ENCODE peak calls at places on chromosomes 6 and 20, in seven cellular contexts. W is A549, S is Peyer's patch, Y is heart left ventricle, H is spleen, B is ovary, Q is uterus. R is an unnamed sample.

GRCh38 chr20:37558779-37559178 is 31.1 kb upstream of the BLCAP start:
- DNase-seq in S (peak), W (no peak), H (no peak), Q (no peak), Y (no peak), B (no peak), R (peak)

GRCh38 chr6:30884521-30885480 is 482 bp downstream of the DDR1 start:
- DNase-seq in W (peak), B (peak), Q (peak), S (peak), H (peak), Y (peak), R (peak)

GRCh38 chr6:89313006-89313405 is 2.1 kb downstream of the GABRR2 start:
- DNase-seq in B (no peak), H (no peak), S (no peak), Q (no peak), W (no peak), Y (no peak), R (peak)

GRCh38 chr6:135334169-135334568 is 153.1 kb downstream of the MYB start:
- DNase-seq in W (no peak), Q (no peak), S (no peak), H (no peak), B (no peak), Y (no peak), R (no peak)

GRCh38 chr20:38109025-38109541 is 56.0 kb downstream of the TGM2 start:
- DNase-seq in H (no peak), Q (peak), W (no peak), Y (peak), B (no peak), S (peak), R (no peak)

GRCh38 chr6:16684896-16685554 is 76.2 kb downstream of the ATXN1 start:
- DNase-seq in W (no peak), Y (no peak), B (no peak), S (no peak), Q (no peak), H (no peak), R (no peak)

GRCh38 chr6:7146079-7146828 is 38.5 kb downstream of the RREB1 start:
- DNase-seq in H (peak), W (no peak), B (no peak), Y (peak), S (peak), Q (peak), R (peak)

GRCh38 chr6:12490904-12491571 is 200.9 kb downstream of the EDN1 start:
- DNase-seq in Y (no peak), H (no peak), B (no peak), Q (no peak), W (no peak), S (no peak), R (peak)

GRCh38 chr20:36543187-36544133 is 2.1 kb downstream of the MYL9 start:
- DNase-seq in H (peak), W (no peak), Y (peak), B (peak), Q (peak), S (peak), R (peak)

GRCh38 chr6:167141667-167142432 is 15.9 kb downstream of the GPR31 start:
- DNase-seq in H (peak), Y (peak), W (peak), Q (peak), S (peak), B (peak), R (peak)

GRCh38 chr20:6632187-6632586 is 135.3 kb upstream of the BMP2 start:
- DNase-seq in H (no peak), Q (no peak), W (no peak), S (peak), Y (no peak), B (no peak), R (peak)

GRCh38 chr6:138465007-138465645 is 34.2 kb downstream of the NHSL1 start:
- DNase-seq in Y (no peak), B (no peak), Q (no peak), H (no peak), S (peak), W (peak), R (no peak)

GRCh38 chr20:38286586-38287502 is 17.1 kb upstream of the BPI start:
- DNase-seq in W (no peak), Q (no peak), H (no peak), B (peak), S (no peak), Y (peak), R (peak)

GRCh38 chr6:17968081-17968518 is 19.3 kb downstream of the KIF13A start:
- DNase-seq in W (no peak), Y (no peak), B (no peak), Q (no peak), S (no peak), H (no peak), R (no peak)

GRCh38 chr6:164749126-164749758 is 560.2 kb downstream of the C6orf118 start:
- DNase-seq in H (no peak), S (no peak), W (no peak), Q (peak), B (no peak), Y (no peak), R (peak)

GRCh38 chr6:43636312-43636667 is 650 bp downstream of the MAD2L1BP start:
- DNase-seq in Q (no peak), W (no peak), S (no peak), Y (no peak), B (no peak), H (no peak), R (no peak)

GRCh38 chr20:1330075-1330830 is 1.3 kb upstream of the SDCBP2 start:
- DNase-seq in Q (peak), H (peak), Y (peak), W (no peak), S (peak), B (no peak), R (peak)

GRCh38 chr6:133241088-133241900 is at the start of gene EYA4:
- DNase-seq in Y (peak), H (peak), S (no peak), B (peak), Q (no peak), W (peak), R (no peak)

GRCh38 chr20:41969656-41970055 is 351.5 kb upstream of the CHD6 start:
- DNase-seq in Q (no peak), B (no peak), W (no peak), H (peak), Y (no peak), S (no peak), R (peak)

GRCh38 chr6:145886228-145886956 is 71.8 kb upstream of the FBXO30 start:
- DNase-seq in W (no peak), Q (no peak), H (no peak), B (no peak), S (no peak), Y (no peak), R (no peak)

GRCh38 chr20:37524859-37525708 is 2.6 kb downstream of the BLCAP start:
- DNase-seq in B (no peak), W (no peak), H (peak), Y (no peak), Q (no peak), S (peak), R (no peak)

GRCh38 chr20:51586005-51586440 is 43.5 kb upstream of the NFATC2 start:
- DNase-seq in H (no peak), Y (no peak), W (peak), B (no peak), Q (no peak), S (no peak), R (no peak)

GRCh38 chr6:37048851-37049734 is 43.6 kb downstream of the FGD2 start:
- DNase-seq in H (peak), Y (no peak), Q (peak), W (no peak), B (peak), S (peak), R (no peak)

GRCh38 chr6:54992789-54993188 is 146.2 kb downstream of the FAM83B start:
- DNase-seq in H (no peak), Q (no peak), Y (no peak), B (no peak), S (no peak), W (no peak), R (no peak)

GRCh38 chr6:41836660-41837052 is 49.2 kb downstream of the TOMM6 start:
- DNase-seq in Y (no peak), H (no peak), B (no peak), W (no peak), Q (no peak), S (no peak), R (no peak)

GRCh38 chr6:12293234-12293930 is 3.2 kb downstream of the EDN1 start:
- DNase-seq in S (peak), H (no peak), Q (no peak), W (no peak), Y (no peak), B (no peak), R (no peak)

GRCh38 chr6:51675551-51676275 is 411.7 kb downstream of the PKHD1 start:
- DNase-seq in S (no peak), Y (no peak), B (no peak), W (no peak), H (no peak), Q (no peak), R (no peak)

GRCh38 chr6:158010591-158011477 is 29.2 kb downstream of the SYNJ2 start:
- DNase-seq in Q (no peak), S (peak), H (peak), Y (no peak), W (no peak), B (peak), R (no peak)

DNA sequence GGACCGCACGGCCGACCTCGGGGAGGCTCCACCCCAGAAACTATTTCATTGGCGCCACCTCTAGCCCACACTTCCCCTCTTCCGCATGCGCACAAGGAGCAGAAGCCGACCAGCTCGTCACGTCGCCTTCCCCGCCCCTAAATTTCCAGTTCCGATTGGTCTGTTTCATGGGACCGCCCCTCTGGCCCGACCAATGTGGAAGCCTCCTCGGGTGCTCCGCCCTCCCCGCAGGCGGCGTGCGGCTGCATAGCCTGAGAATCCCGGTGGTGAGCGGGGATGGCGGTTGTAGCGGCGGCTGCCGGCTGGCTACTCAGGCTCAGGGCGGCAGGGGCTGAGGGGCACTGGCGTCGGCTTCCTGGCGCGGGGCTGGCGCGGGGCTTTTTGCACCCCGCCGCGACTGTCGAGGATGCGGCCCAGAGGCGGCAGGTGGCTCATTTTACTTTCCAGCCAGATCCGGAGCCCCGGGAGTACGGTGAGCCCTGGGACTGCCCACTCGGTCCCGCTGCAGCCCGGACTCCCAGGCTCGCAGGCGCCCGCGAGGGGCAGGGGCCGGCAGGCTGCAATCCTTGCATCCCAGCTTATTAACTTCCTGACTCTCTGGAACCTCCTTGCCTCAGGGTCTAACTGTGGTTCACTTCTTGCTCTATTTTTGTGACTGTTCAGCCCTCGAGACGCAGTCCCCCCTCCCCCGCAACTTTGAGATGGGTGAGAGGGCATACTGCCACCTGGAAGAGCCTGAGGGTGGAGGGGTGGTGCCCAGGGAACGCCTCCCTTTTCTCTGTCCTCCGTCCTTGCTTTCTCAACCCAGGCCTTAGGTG is at the start of gene BCKDHB:
- DNase-seq in Y (peak), Q (peak), B (peak), S (peak), H (peak), W (peak), R (peak)
- TF ChIP-seq POLR2A in Y (peak), Q (peak), B (peak), S (peak), H (no peak), W (no peak), R (peak)

GRCh38 chr6:130223508-130223907 is 757 bp upstream of the SAMD3 start:
- DNase-seq in B (no peak), S (peak), Y (no peak), H (peak), Q (no peak), W (no peak), R (no peak)
- TF ChIP-seq CTCF in B (no peak), S (no peak), Y (no peak), H (peak), Q (no peak), W (no peak), R (no peak)

DNA sequence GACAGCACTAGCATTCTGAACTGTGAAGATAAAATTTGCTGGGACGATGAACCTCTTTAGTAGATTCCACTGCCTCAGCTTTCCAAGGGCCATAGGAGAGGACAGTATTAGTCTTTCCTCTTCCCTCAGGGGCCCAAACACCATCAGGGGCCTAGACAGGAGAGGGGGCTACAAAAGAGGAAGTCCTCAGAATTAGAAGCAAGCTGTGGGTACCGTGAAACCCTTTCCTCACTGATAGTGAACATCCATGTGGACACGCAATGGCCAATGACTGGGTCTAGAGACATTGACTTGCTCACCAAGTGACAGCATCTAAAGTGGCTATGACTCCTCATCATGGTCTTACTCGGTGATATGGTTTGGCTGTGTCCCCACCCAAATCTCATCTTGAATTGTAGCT is 68.1 kb upstream of the UST start:
- DNase-seq in Y (no peak), B (no peak), Q (no peak), S (no peak), W (no peak), H (no peak), R (no peak)
- TF ChIP-seq POLR2A in Y (no peak), B (no peak), Q (no peak), S (no peak), W (no peak), H (no peak), R (no peak)

GRCh38 chr6:109442393-109442924 is 1.9 kb downstream of the SMPD2 start:
- DNase-seq in S (no peak), H (no peak), B (no peak), W (no peak), Q (no peak), Y (no peak), R (no peak)

GRCh38 chr6:109445382-109445781 is 4.9 kb downstream of the SMPD2 start:
- DNase-seq in W (peak), Q (no peak), S (no peak), Y (no peak), B (no peak), H (no peak), R (no peak)

GRCh38 chr6:109440325-109441068 is at the start of the genes PPIL6 and SMPD2:
- DNase-seq in Q (peak), W (peak), Y (peak), B (peak), S (peak), H (peak), R (peak)

GRCh38 chr6:109443425-109443950 is 3.0 kb downstream of the SMPD2 start:
- DNase-seq in S (no peak), Y (no peak), W (no peak), H (no peak), B (no peak), Q (no peak), R (no peak)

DNA sequence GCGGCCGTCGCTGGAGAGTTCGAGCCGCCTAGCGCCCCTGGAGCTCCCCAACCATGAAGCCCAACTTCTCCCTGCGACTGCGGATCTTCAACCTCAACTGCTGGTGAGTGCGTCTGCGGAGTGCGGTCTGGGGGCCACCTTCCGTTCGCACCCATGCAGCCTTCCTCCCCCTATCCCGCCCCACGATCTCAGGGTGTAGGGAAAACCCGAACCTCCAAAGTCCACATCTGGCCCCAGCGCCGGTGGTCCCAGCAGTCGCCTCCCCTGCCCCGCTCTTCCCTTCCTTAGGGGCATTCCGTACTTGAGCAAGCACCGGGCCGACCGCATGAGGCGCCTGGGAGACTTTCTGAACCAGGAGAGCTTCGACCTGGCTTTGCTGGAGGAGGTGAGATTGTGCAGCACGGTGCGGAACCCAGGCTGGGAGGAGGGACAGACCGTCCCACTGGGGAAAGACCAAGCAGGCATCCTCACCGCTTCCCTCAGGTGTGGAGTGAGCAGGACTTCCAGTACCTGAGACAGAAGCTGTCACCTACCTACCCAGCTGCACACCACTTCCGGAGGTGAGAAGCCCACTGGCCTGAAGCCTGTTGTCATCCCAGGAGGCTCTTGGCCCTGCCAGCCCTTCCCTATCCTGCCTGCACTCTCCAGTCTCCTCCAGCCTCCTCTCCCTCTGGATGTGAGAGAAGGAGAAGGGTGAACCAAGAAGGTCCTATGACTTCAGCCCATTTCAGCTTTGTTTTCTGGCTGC is 719 bp downstream of the SMPD2 start:
- DNase-seq in B (peak), H (peak), S (peak), Y (no peak), Q (peak), W (peak), R (peak)
- TF ChIP-seq CTCF in B (no peak), H (no peak), S (no peak), Y (no peak), Q (no peak), W (no peak), R (no peak)

GRCh38 chr6:410555-411395 is 19.2 kb downstream of the IRF4 start:
- DNase-seq in B (no peak), W (no peak), H (no peak), S (no peak), Y (no peak), Q (no peak), R (no peak)
- TF ChIP-seq POLR2A in B (no peak), W (no peak), H (no peak), S (no peak), Y (no peak), Q (no peak), R (no peak)

GRCh38 chr6:125191916-125192609 is 38.5 kb downstream of the TPD52L1 start:
- DNase-seq in S (peak), H (no peak), W (peak), B (peak), Q (peak), Y (peak), R (peak)
- TF ChIP-seq CTCF in S (peak), H (peak), W (peak), B (no peak), Q (peak), Y (peak), R (peak)

GRCh38 chr6:27251672-27252251 is 4.3 kb downstream of the PRSS16 start:
- DNase-seq in W (peak), Q (peak), Y (no peak), B (peak), S (peak), H (peak), R (peak)
- TF ChIP-seq POLR2A in W (peak), Q (no peak), Y (no peak), B (no peak), S (peak), H (no peak), R (no peak)

GRCh38 chr6:111745636-111746035 is 127.6 kb downstream of the FYN start:
- DNase-seq in Y (no peak), Q (no peak), H (no peak), S (no peak), B (no peak), W (no peak), R (no peak)

GRCh38 chr6:111743318-111743717 is 129.9 kb downstream of the FYN start:
- DNase-seq in W (no peak), S (no peak), Q (no peak), H (no peak), B (no peak), Y (no peak), R (no peak)

GRCh38 chr6:111741177-111741952 is 131.9 kb downstream of the FYN start:
- DNase-seq in S (no peak), Y (no peak), B (no peak), H (no peak), Q (no peak), W (no peak), R (no peak)

GRCh38 chr6:111745186-111745585 is 128.1 kb downstream of the FYN start:
- DNase-seq in Q (no peak), S (no peak), Y (no peak), H (no peak), B (no peak), W (no peak), R (no peak)

GRCh38 chr6:111743859-111744692 is 129.2 kb downstream of the FYN start:
- DNase-seq in Y (peak), W (no peak), H (no peak), B (no peak), S (no peak), Q (peak), R (no peak)
- TF ChIP-seq CTCF in Y (no peak), W (no peak), H (no peak), B (no peak), S (no peak), Q (no peak), R (no peak)

GRCh38 chr20:18778993-18779392 is 34.6 kb upstream of the SCP2D1 start:
- DNase-seq in Y (no peak), W (no peak), B (no peak), H (no peak), S (no peak), Q (no peak), R (no peak)
- TF ChIP-seq POLR2A in Y (no peak), W (no peak), B (no peak), H (no peak), S (no peak), Q (no peak), R (no peak)

R was measured in adrenal gland.